ENCODE peak calls at places on chromosomes 16 and 17, in eight cellular contexts. L is K562, J is HepG2, H is HCT116, A is upper lobe of left lung, P is GM12878, Z is Panc1, C is GM23338. E is an unnamed sample.

GRCh38 chr17:55411463-55411855 is 10.2 kb downstream of the MMD start:
- ATAC-seq in H (no peak), P (no peak), J (no peak), C (no peak), Z (no peak), A (no peak), L (no peak), E (no peak)

GRCh38 chr17:40107266-40107980 is 7.0 kb upstream of the NR1D1 start:
- ATAC-seq in J (no peak), L (no peak), H (peak), C (no peak), A (peak), P (peak), Z (no peak), E (peak)

GRCh38 chr17:78231991-78232759 is 744 bp downstream of the TMEM235 start:
- ATAC-seq in L (no peak), P (peak), Z (no peak), C (peak), J (peak), A (no peak), H (no peak), E (no peak)

GRCh38 chr16:2810651-2811050 is 6.4 kb upstream of the PRSS21 start:
- ATAC-seq in L (no peak), J (no peak), A (no peak), C (no peak), P (no peak), H (no peak), Z (no peak), E (no peak)

GRCh38 chr17:78266771-78267170 is 35.3 kb downstream of the TMEM235 start:
- ATAC-seq in A (no peak), C (no peak), H (no peak), L (no peak), P (no peak), Z (peak), J (no peak), E (no peak)

GRCh38 chr17:77641718-77642117 is 316.8 kb upstream of the TNRC6C start:
- ATAC-seq in C (no peak), P (no peak), J (no peak), Z (no peak), H (no peak), A (no peak), L (no peak), E (no peak)

GRCh38 chr17:81339502-81340296 is 44.6 kb upstream of the SLC38A10 start:
- ATAC-seq in Z (peak), P (no peak), H (no peak), A (no peak), C (peak), L (no peak), J (peak), E (no peak)

GRCh38 chr17:66702106-66702936 is 132.6 kb upstream of the CACNG5 start:
- ATAC-seq in A (no peak), H (peak), L (no peak), P (peak), J (peak), C (no peak), Z (peak), E (no peak)

GRCh38 chr17:511001-511690 is 158.5 kb upstream of the RPH3AL start:
- ATAC-seq in C (no peak), P (no peak), Z (no peak), H (no peak), A (peak), L (no peak), J (peak), E (peak)

GRCh38 chr17:12627177-12627629 is 38.5 kb upstream of the MYOCD start:
- ATAC-seq in L (no peak), Z (no peak), C (no peak), P (no peak), H (no peak), A (no peak), J (peak), E (peak)

GRCh38 chr16:84739349-84740124 is 39.7 kb downstream of the USP10 start:
- ATAC-seq in H (no peak), J (peak), Z (no peak), L (no peak), A (peak), C (no peak), P (no peak), E (peak)

GRCh38 chr17:65690626-65691310 is 129.3 kb upstream of the AXIN2 start:
- ATAC-seq in P (peak), J (peak), C (no peak), Z (no peak), A (no peak), L (no peak), H (no peak), E (no peak)

GRCh38 chr16:78756189-78756661 is 656.8 kb downstream of the WWOX start:
- ATAC-seq in P (no peak), J (peak), Z (no peak), A (no peak), H (no peak), L (no peak), C (no peak), E (peak)

GRCh38 chr16:27582883-27583282 is 32.9 kb downstream of the KATNIP start:
- ATAC-seq in C (no peak), A (no peak), J (no peak), P (no peak), H (no peak), L (no peak), Z (no peak), E (no peak)

GRCh38 chr16:86398201-86398600 is 112.1 kb upstream of the FOXF1 start:
- ATAC-seq in L (no peak), P (no peak), C (no peak), J (no peak), H (no peak), Z (no peak), A (no peak), E (no peak)

GRCh38 chr17:36851230-36851629 is 86.0 kb upstream of the LHX1 start:
- ATAC-seq in A (no peak), C (no peak), L (no peak), P (no peak), J (no peak), Z (peak), H (peak), E (no peak)

GRCh38 chr16:273547-274421 is 2.0 kb downstream of the RGS11 start:
- ATAC-seq in Z (peak), H (peak), L (peak), P (peak), A (no peak), C (no peak), J (peak), E (no peak)

GRCh38 chr16:81785138-81785924 is 6.2 kb downstream of the PLCG2 start:
- ATAC-seq in L (no peak), J (no peak), P (peak), H (no peak), Z (no peak), C (no peak), A (no peak), E (no peak)

GRCh38 chr16:28820016-28820415 is 2.8 kb upstream of the ATXN2L start:
- ATAC-seq in A (no peak), C (no peak), H (no peak), L (no peak), J (no peak), Z (no peak), P (no peak), E (no peak)

GRCh38 chr17:72122002-72122310 is 1.1 kb downstream of the SOX9 start:
- ATAC-seq in H (no peak), L (no peak), J (no peak), C (peak), P (peak), A (peak), Z (peak), E (no peak)

GRCh38 chr16:81313731-81314602 is 795 bp upstream of the GAN start:
- ATAC-seq in J (peak), C (peak), A (no peak), Z (no peak), H (no peak), P (no peak), L (no peak), E (no peak)

GRCh38 chr17:64150237-64151015 is 20.5 kb upstream of the ERN1 start:
- ATAC-seq in Z (no peak), H (no peak), C (no peak), J (peak), L (no peak), A (no peak), P (no peak), E (no peak)
- TF ChIP-seq POLR2AphosphoS5 in Z (no peak), H (no peak), C (no peak), J (peak), L (no peak), A (peak), P (no peak), E (peak)

GRCh38 chr16:68644715-68645493 is at the start of gene CDH3:
- ATAC-seq in P (peak), Z (peak), A (peak), H (peak), L (no peak), J (peak), C (peak), E (no peak)
- TF ChIP-seq POLR2AphosphoS5 in P (no peak), Z (no peak), A (no peak), H (peak), L (no peak), J (no peak), C (peak), E (no peak)

GRCh38 chr17:2511462-2512369 is at the start of gene METTL16:
- ATAC-seq in H (peak), A (peak), J (peak), Z (peak), C (peak), P (peak), L (peak), E (peak)
- TF ChIP-seq POLR2AphosphoS5 in H (peak), A (peak), J (no peak), Z (peak), C (peak), P (peak), L (peak), E (peak)

DNA sequence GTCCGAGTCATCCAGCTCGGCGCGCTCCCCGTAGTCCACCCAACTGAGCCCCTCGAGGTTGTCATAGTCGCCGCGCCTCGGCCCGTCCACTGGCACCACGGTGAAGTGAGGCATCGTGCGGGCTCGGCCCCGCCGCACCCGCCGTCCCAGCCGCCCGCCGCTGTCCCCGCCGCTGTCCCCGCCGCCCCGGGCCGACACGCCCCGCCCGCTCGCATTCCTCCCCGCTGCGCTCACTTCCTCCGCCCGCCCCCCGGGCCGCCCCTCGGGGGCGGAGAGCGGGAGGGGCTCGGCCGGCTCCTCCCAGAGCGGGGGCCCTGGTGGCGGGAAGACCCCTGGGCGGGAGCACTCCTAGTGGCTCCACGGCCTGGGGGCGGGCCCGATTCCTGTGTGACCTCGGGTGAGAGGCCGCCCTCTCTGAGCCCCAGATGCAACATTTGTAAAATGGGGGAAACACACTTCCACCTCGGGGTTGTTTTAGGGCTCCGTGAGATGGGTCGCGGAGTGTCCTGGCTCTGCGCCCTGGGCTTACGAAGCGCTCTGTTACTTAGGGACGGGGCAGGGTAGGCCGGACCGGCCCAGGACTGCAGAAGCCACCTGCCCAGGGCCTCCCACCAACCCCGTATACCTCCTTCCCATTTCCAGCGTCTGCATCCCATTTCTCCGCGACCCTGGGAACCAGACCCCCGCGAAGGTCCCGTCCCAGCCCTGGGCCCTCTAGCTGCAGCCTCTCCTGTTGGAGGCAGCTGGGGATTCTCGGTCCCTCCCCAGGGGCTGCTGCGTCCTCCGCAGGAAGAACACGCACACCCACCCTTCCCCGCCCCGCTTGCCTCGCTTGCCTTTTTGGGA is at the start of gene SLC12A4:
- ATAC-seq in L (peak), Z (peak), P (peak), H (peak), C (peak), J (peak), A (peak), E (peak)
- TF ChIP-seq POLR2AphosphoS5 in L (peak), Z (peak), P (peak), H (peak), C (peak), J (peak), A (peak), E (peak)